ENCODE peak calls at places on chromosomes 5 and 9, in nine cellular contexts. One of them, this sample, is unnamed.

GRCh38 chr9:91421987-91422765 is 1.5 kb downstream of the NFIL3 start:
- DNase-seq in A673: peak
- DNase-seq in suprapubic skin: no peak
- DNase-seq in NCI-H345: no peak
- DNase-seq in stimulated activated CD4-positive, alpha-beta T cell treated with anti-CD3 and anti-CD28 coated beads, Interleukin-12 subunit alpha, Interleukin-12 subunit beta, amount 100 ng/mL, for 4 hours: no peak
- DNase-seq in NCI-H748 treated with DMSO at 0.1 percent for 48 hours: no peak
- DNase-seq in NCI-H1092 treated with DMSO at 0.1 percent for 48 hours: no peak
- DNase-seq in bronchial epithelial cell: peak
- DNase-seq in activated effector memory CD4-positive, alpha-beta T cell treated with anti-CD3 and anti-CD28 coated beads, Interleukin-2, amount 50 U/mL, for 16 hours: no peak
- DNase-seq in this sample: peak

GRCh38 chr5:54363669-54364068 is 53.3 kb upstream of the ARL15 start:
- DNase-seq in A673: no peak
- DNase-seq in suprapubic skin: no peak
- DNase-seq in NCI-H345: no peak
- DNase-seq in stimulated activated CD4-positive, alpha-beta T cell treated with anti-CD3 and anti-CD28 coated beads, Interleukin-12 subunit alpha, Interleukin-12 subunit beta, amount 100 ng/mL, for 4 hours: no peak
- DNase-seq in NCI-H748 treated with DMSO at 0.1 percent for 48 hours: no peak
- DNase-seq in NCI-H1092 treated with DMSO at 0.1 percent for 48 hours: no peak
- DNase-seq in bronchial epithelial cell: peak
- DNase-seq in activated effector memory CD4-positive, alpha-beta T cell treated with anti-CD3 and anti-CD28 coated beads, Interleukin-2, amount 50 U/mL, for 16 hours: no peak
- DNase-seq in this sample: no peak

GRCh38 chr9:134983094-134983493 is 65.4 kb upstream of the FCN1 start:
- DNase-seq in A673: no peak
- DNase-seq in suprapubic skin: peak
- DNase-seq in NCI-H345: no peak
- DNase-seq in stimulated activated CD4-positive, alpha-beta T cell treated with anti-CD3 and anti-CD28 coated beads, Interleukin-12 subunit alpha, Interleukin-12 subunit beta, amount 100 ng/mL, for 4 hours: no peak
- DNase-seq in NCI-H748 treated with DMSO at 0.1 percent for 48 hours: no peak
- DNase-seq in NCI-H1092 treated with DMSO at 0.1 percent for 48 hours: no peak
- DNase-seq in bronchial epithelial cell: no peak
- DNase-seq in activated effector memory CD4-positive, alpha-beta T cell treated with anti-CD3 and anti-CD28 coated beads, Interleukin-2, amount 50 U/mL, for 16 hours: peak
- DNase-seq in this sample: no peak

GRCh38 chr9:134318481-134318891 is 7.8 kb upstream of the RXRA start:
- DNase-seq in A673: no peak
- DNase-seq in suprapubic skin: no peak
- DNase-seq in NCI-H345: no peak
- DNase-seq in stimulated activated CD4-positive, alpha-beta T cell treated with anti-CD3 and anti-CD28 coated beads, Interleukin-12 subunit alpha, Interleukin-12 subunit beta, amount 100 ng/mL, for 4 hours: no peak
- DNase-seq in NCI-H748 treated with DMSO at 0.1 percent for 48 hours: no peak
- DNase-seq in NCI-H1092 treated with DMSO at 0.1 percent for 48 hours: no peak
- DNase-seq in bronchial epithelial cell: no peak
- DNase-seq in activated effector memory CD4-positive, alpha-beta T cell treated with anti-CD3 and anti-CD28 coated beads, Interleukin-2, amount 50 U/mL, for 16 hours: no peak
- DNase-seq in this sample: no peak

GRCh38 chr9:114507726-114508125 is 2.5 kb upstream of the WHRN start:
- DNase-seq in A673: peak
- DNase-seq in suprapubic skin: no peak
- DNase-seq in NCI-H345: no peak
- DNase-seq in stimulated activated CD4-positive, alpha-beta T cell treated with anti-CD3 and anti-CD28 coated beads, Interleukin-12 subunit alpha, Interleukin-12 subunit beta, amount 100 ng/mL, for 4 hours: no peak
- DNase-seq in NCI-H748 treated with DMSO at 0.1 percent for 48 hours: peak
- DNase-seq in NCI-H1092 treated with DMSO at 0.1 percent for 48 hours: peak
- DNase-seq in bronchial epithelial cell: peak
- DNase-seq in activated effector memory CD4-positive, alpha-beta T cell treated with anti-CD3 and anti-CD28 coated beads, Interleukin-2, amount 50 U/mL, for 16 hours: no peak
- DNase-seq in this sample: no peak

GRCh38 chr5:114839360-114839759 is 330.3 kb downstream of the TRIM36 start:
- DNase-seq in A673: no peak
- DNase-seq in suprapubic skin: no peak
- DNase-seq in NCI-H345: no peak
- DNase-seq in stimulated activated CD4-positive, alpha-beta T cell treated with anti-CD3 and anti-CD28 coated beads, Interleukin-12 subunit alpha, Interleukin-12 subunit beta, amount 100 ng/mL, for 4 hours: no peak
- DNase-seq in NCI-H748 treated with DMSO at 0.1 percent for 48 hours: no peak
- DNase-seq in NCI-H1092 treated with DMSO at 0.1 percent for 48 hours: no peak
- DNase-seq in bronchial epithelial cell: no peak
- DNase-seq in activated effector memory CD4-positive, alpha-beta T cell treated with anti-CD3 and anti-CD28 coated beads, Interleukin-2, amount 50 U/mL, for 16 hours: no peak
- DNase-seq in this sample: no peak

GRCh38 chr9:132234501-132235045 is 72.7 kb downstream of the NTNG2 start:
- DNase-seq in A673: peak
- DNase-seq in suprapubic skin: no peak
- DNase-seq in NCI-H345: no peak
- DNase-seq in stimulated activated CD4-positive, alpha-beta T cell treated with anti-CD3 and anti-CD28 coated beads, Interleukin-12 subunit alpha, Interleukin-12 subunit beta, amount 100 ng/mL, for 4 hours: no peak
- DNase-seq in NCI-H748 treated with DMSO at 0.1 percent for 48 hours: no peak
- DNase-seq in NCI-H1092 treated with DMSO at 0.1 percent for 48 hours: no peak
- DNase-seq in bronchial epithelial cell: no peak
- DNase-seq in activated effector memory CD4-positive, alpha-beta T cell treated with anti-CD3 and anti-CD28 coated beads, Interleukin-2, amount 50 U/mL, for 16 hours: no peak
- DNase-seq in this sample: no peak

GRCh38 chr9:135130266-135130976 is 43.0 kb downstream of the OLFM1 start:
- DNase-seq in A673: peak
- DNase-seq in suprapubic skin: no peak
- DNase-seq in NCI-H345: peak
- DNase-seq in stimulated activated CD4-positive, alpha-beta T cell treated with anti-CD3 and anti-CD28 coated beads, Interleukin-12 subunit alpha, Interleukin-12 subunit beta, amount 100 ng/mL, for 4 hours: peak
- DNase-seq in NCI-H748 treated with DMSO at 0.1 percent for 48 hours: peak
- DNase-seq in NCI-H1092 treated with DMSO at 0.1 percent for 48 hours: no peak
- DNase-seq in bronchial epithelial cell: peak
- DNase-seq in activated effector memory CD4-positive, alpha-beta T cell treated with anti-CD3 and anti-CD28 coated beads, Interleukin-2, amount 50 U/mL, for 16 hours: no peak
- DNase-seq in this sample: no peak

GRCh38 chr9:137488330-137488653 is 29.2 kb upstream of the NSMF start:
- DNase-seq in A673: no peak
- DNase-seq in suprapubic skin: no peak
- DNase-seq in NCI-H345: peak
- DNase-seq in stimulated activated CD4-positive, alpha-beta T cell treated with anti-CD3 and anti-CD28 coated beads, Interleukin-12 subunit alpha, Interleukin-12 subunit beta, amount 100 ng/mL, for 4 hours: no peak
- DNase-seq in NCI-H748 treated with DMSO at 0.1 percent for 48 hours: peak
- DNase-seq in NCI-H1092 treated with DMSO at 0.1 percent for 48 hours: peak
- DNase-seq in bronchial epithelial cell: no peak
- DNase-seq in activated effector memory CD4-positive, alpha-beta T cell treated with anti-CD3 and anti-CD28 coated beads, Interleukin-2, amount 50 U/mL, for 16 hours: no peak
- DNase-seq in this sample: no peak

GRCh38 chr5:112467467-112467866 is 48.4 kb upstream of the EPB41L4A start:
- DNase-seq in A673: no peak
- DNase-seq in suprapubic skin: no peak
- DNase-seq in NCI-H345: peak
- DNase-seq in stimulated activated CD4-positive, alpha-beta T cell treated with anti-CD3 and anti-CD28 coated beads, Interleukin-12 subunit alpha, Interleukin-12 subunit beta, amount 100 ng/mL, for 4 hours: no peak
- DNase-seq in NCI-H748 treated with DMSO at 0.1 percent for 48 hours: peak
- DNase-seq in NCI-H1092 treated with DMSO at 0.1 percent for 48 hours: peak
- DNase-seq in bronchial epithelial cell: no peak
- DNase-seq in activated effector memory CD4-positive, alpha-beta T cell treated with anti-CD3 and anti-CD28 coated beads, Interleukin-2, amount 50 U/mL, for 16 hours: no peak
- DNase-seq in this sample: no peak

GRCh38 chr9:90813523-90813922 is 11.9 kb downstream of the SYK start:
- DNase-seq in A673: no peak
- DNase-seq in suprapubic skin: no peak
- DNase-seq in NCI-H345: no peak
- DNase-seq in stimulated activated CD4-positive, alpha-beta T cell treated with anti-CD3 and anti-CD28 coated beads, Interleukin-12 subunit alpha, Interleukin-12 subunit beta, amount 100 ng/mL, for 4 hours: no peak
- DNase-seq in NCI-H748 treated with DMSO at 0.1 percent for 48 hours: no peak
- DNase-seq in NCI-H1092 treated with DMSO at 0.1 percent for 48 hours: no peak
- DNase-seq in bronchial epithelial cell: no peak
- DNase-seq in activated effector memory CD4-positive, alpha-beta T cell treated with anti-CD3 and anti-CD28 coated beads, Interleukin-2, amount 50 U/mL, for 16 hours: no peak
- DNase-seq in this sample: no peak

GRCh38 chr9:70602364-70603019 is 188.0 kb upstream of the KLF9 start:
- DNase-seq in A673: peak
- DNase-seq in suprapubic skin: no peak
- DNase-seq in NCI-H345: peak
- DNase-seq in stimulated activated CD4-positive, alpha-beta T cell treated with anti-CD3 and anti-CD28 coated beads, Interleukin-12 subunit alpha, Interleukin-12 subunit beta, amount 100 ng/mL, for 4 hours: peak
- DNase-seq in NCI-H748 treated with DMSO at 0.1 percent for 48 hours: peak
- DNase-seq in NCI-H1092 treated with DMSO at 0.1 percent for 48 hours: peak
- DNase-seq in bronchial epithelial cell: peak
- DNase-seq in activated effector memory CD4-positive, alpha-beta T cell treated with anti-CD3 and anti-CD28 coated beads, Interleukin-2, amount 50 U/mL, for 16 hours: no peak
- DNase-seq in this sample: peak

GRCh38 chr5:159099049-159099760 is 511 bp downstream of the EBF1 start:
- DNase-seq in A673: peak
- DNase-seq in suprapubic skin: no peak
- DNase-seq in NCI-H345: peak
- DNase-seq in stimulated activated CD4-positive, alpha-beta T cell treated with anti-CD3 and anti-CD28 coated beads, Interleukin-12 subunit alpha, Interleukin-12 subunit beta, amount 100 ng/mL, for 4 hours: no peak
- DNase-seq in NCI-H748 treated with DMSO at 0.1 percent for 48 hours: peak
- DNase-seq in NCI-H1092 treated with DMSO at 0.1 percent for 48 hours: peak
- DNase-seq in bronchial epithelial cell: peak
- DNase-seq in activated effector memory CD4-positive, alpha-beta T cell treated with anti-CD3 and anti-CD28 coated beads, Interleukin-2, amount 50 U/mL, for 16 hours: peak
- DNase-seq in this sample: peak

GRCh38 chr5:172719211-172719610 is 51.8 kb downstream of the DUSP1 start:
- DNase-seq in A673: no peak
- DNase-seq in suprapubic skin: no peak
- DNase-seq in NCI-H345: no peak
- DNase-seq in stimulated activated CD4-positive, alpha-beta T cell treated with anti-CD3 and anti-CD28 coated beads, Interleukin-12 subunit alpha, Interleukin-12 subunit beta, amount 100 ng/mL, for 4 hours: no peak
- DNase-seq in NCI-H748 treated with DMSO at 0.1 percent for 48 hours: no peak
- DNase-seq in NCI-H1092 treated with DMSO at 0.1 percent for 48 hours: no peak
- DNase-seq in bronchial epithelial cell: no peak
- DNase-seq in activated effector memory CD4-positive, alpha-beta T cell treated with anti-CD3 and anti-CD28 coated beads, Interleukin-2, amount 50 U/mL, for 16 hours: no peak
- DNase-seq in this sample: no peak

GRCh38 chr9:26459959-26460358 is 432.6 kb downstream of the CAAP1 start:
- DNase-seq in A673: no peak
- DNase-seq in suprapubic skin: no peak
- DNase-seq in NCI-H345: no peak
- DNase-seq in stimulated activated CD4-positive, alpha-beta T cell treated with anti-CD3 and anti-CD28 coated beads, Interleukin-12 subunit alpha, Interleukin-12 subunit beta, amount 100 ng/mL, for 4 hours: no peak
- DNase-seq in NCI-H748 treated with DMSO at 0.1 percent for 48 hours: no peak
- DNase-seq in NCI-H1092 treated with DMSO at 0.1 percent for 48 hours: no peak
- DNase-seq in bronchial epithelial cell: no peak
- DNase-seq in activated effector memory CD4-positive, alpha-beta T cell treated with anti-CD3 and anti-CD28 coated beads, Interleukin-2, amount 50 U/mL, for 16 hours: no peak
- DNase-seq in this sample: no peak

GRCh38 chr5:143924311-143924710 is 112.3 kb downstream of the HMHB1 start:
- DNase-seq in A673: no peak
- DNase-seq in suprapubic skin: no peak
- DNase-seq in NCI-H345: no peak
- DNase-seq in stimulated activated CD4-positive, alpha-beta T cell treated with anti-CD3 and anti-CD28 coated beads, Interleukin-12 subunit alpha, Interleukin-12 subunit beta, amount 100 ng/mL, for 4 hours: no peak
- DNase-seq in NCI-H748 treated with DMSO at 0.1 percent for 48 hours: no peak
- DNase-seq in NCI-H1092 treated with DMSO at 0.1 percent for 48 hours: no peak
- DNase-seq in bronchial epithelial cell: no peak
- DNase-seq in activated effector memory CD4-positive, alpha-beta T cell treated with anti-CD3 and anti-CD28 coated beads, Interleukin-2, amount 50 U/mL, for 16 hours: no peak
- DNase-seq in this sample: peak

GRCh38 chr9:24041294-24041693 is 215.3 kb upstream of the ELAVL2 start:
- DNase-seq in A673: no peak
- DNase-seq in suprapubic skin: no peak
- DNase-seq in NCI-H345: no peak
- DNase-seq in stimulated activated CD4-positive, alpha-beta T cell treated with anti-CD3 and anti-CD28 coated beads, Interleukin-12 subunit alpha, Interleukin-12 subunit beta, amount 100 ng/mL, for 4 hours: no peak
- DNase-seq in NCI-H748 treated with DMSO at 0.1 percent for 48 hours: peak
- DNase-seq in NCI-H1092 treated with DMSO at 0.1 percent for 48 hours: no peak
- DNase-seq in bronchial epithelial cell: no peak
- DNase-seq in activated effector memory CD4-positive, alpha-beta T cell treated with anti-CD3 and anti-CD28 coated beads, Interleukin-2, amount 50 U/mL, for 16 hours: no peak
- DNase-seq in this sample: peak

GRCh38 chr5:32233696-32234447 is 59.8 kb upstream of the GOLPH3 start:
- DNase-seq in A673: no peak
- DNase-seq in suprapubic skin: peak
- DNase-seq in NCI-H345: no peak
- DNase-seq in stimulated activated CD4-positive, alpha-beta T cell treated with anti-CD3 and anti-CD28 coated beads, Interleukin-12 subunit alpha, Interleukin-12 subunit beta, amount 100 ng/mL, for 4 hours: no peak
- DNase-seq in NCI-H748 treated with DMSO at 0.1 percent for 48 hours: no peak
- DNase-seq in NCI-H1092 treated with DMSO at 0.1 percent for 48 hours: no peak
- DNase-seq in bronchial epithelial cell: peak
- DNase-seq in activated effector memory CD4-positive, alpha-beta T cell treated with anti-CD3 and anti-CD28 coated beads, Interleukin-2, amount 50 U/mL, for 16 hours: no peak
- DNase-seq in this sample: peak

GRCh38 chr9:250039-250438 is 35.4 kb downstream of the DOCK8 start:
- DNase-seq in A673: no peak
- DNase-seq in suprapubic skin: no peak
- DNase-seq in NCI-H345: no peak
- DNase-seq in stimulated activated CD4-positive, alpha-beta T cell treated with anti-CD3 and anti-CD28 coated beads, Interleukin-12 subunit alpha, Interleukin-12 subunit beta, amount 100 ng/mL, for 4 hours: no peak
- DNase-seq in NCI-H748 treated with DMSO at 0.1 percent for 48 hours: no peak
- DNase-seq in NCI-H1092 treated with DMSO at 0.1 percent for 48 hours: no peak
- DNase-seq in bronchial epithelial cell: no peak
- DNase-seq in activated effector memory CD4-positive, alpha-beta T cell treated with anti-CD3 and anti-CD28 coated beads, Interleukin-2, amount 50 U/mL, for 16 hours: no peak
- DNase-seq in this sample: no peak

GRCh38 chr5:53792338-53792737 is 231.9 kb downstream of the NDUFS4 start:
- DNase-seq in A673: no peak
- DNase-seq in suprapubic skin: no peak
- DNase-seq in NCI-H345: no peak
- DNase-seq in stimulated activated CD4-positive, alpha-beta T cell treated with anti-CD3 and anti-CD28 coated beads, Interleukin-12 subunit alpha, Interleukin-12 subunit beta, amount 100 ng/mL, for 4 hours: no peak
- DNase-seq in NCI-H748 treated with DMSO at 0.1 percent for 48 hours: no peak
- DNase-seq in NCI-H1092 treated with DMSO at 0.1 percent for 48 hours: no peak
- DNase-seq in bronchial epithelial cell: no peak
- DNase-seq in activated effector memory CD4-positive, alpha-beta T cell treated with anti-CD3 and anti-CD28 coated beads, Interleukin-2, amount 50 U/mL, for 16 hours: no peak
- DNase-seq in this sample: no peak

GRCh38 chr9:109098960-109099308 is 20.8 kb downstream of the TMEM245 start:
- DNase-seq in A673: no peak
- DNase-seq in suprapubic skin: no peak
- DNase-seq in NCI-H345: no peak
- DNase-seq in stimulated activated CD4-positive, alpha-beta T cell treated with anti-CD3 and anti-CD28 coated beads, Interleukin-12 subunit alpha, Interleukin-12 subunit beta, amount 100 ng/mL, for 4 hours: no peak
- DNase-seq in NCI-H748 treated with DMSO at 0.1 percent for 48 hours: no peak
- DNase-seq in NCI-H1092 treated with DMSO at 0.1 percent for 48 hours: no peak
- DNase-seq in bronchial epithelial cell: no peak
- DNase-seq in activated effector memory CD4-positive, alpha-beta T cell treated with anti-CD3 and anti-CD28 coated beads, Interleukin-2, amount 50 U/mL, for 16 hours: no peak
- DNase-seq in this sample: no peak

GRCh38 chr5:33690736-33691135 is 201.1 kb downstream of the ADAMTS12 start:
- DNase-seq in A673: no peak
- DNase-seq in suprapubic skin: no peak
- DNase-seq in NCI-H345: no peak
- DNase-seq in stimulated activated CD4-positive, alpha-beta T cell treated with anti-CD3 and anti-CD28 coated beads, Interleukin-12 subunit alpha, Interleukin-12 subunit beta, amount 100 ng/mL, for 4 hours: no peak
- DNase-seq in NCI-H748 treated with DMSO at 0.1 percent for 48 hours: no peak
- DNase-seq in NCI-H1092 treated with DMSO at 0.1 percent for 48 hours: no peak
- DNase-seq in bronchial epithelial cell: no peak
- DNase-seq in activated effector memory CD4-positive, alpha-beta T cell treated with anti-CD3 and anti-CD28 coated beads, Interleukin-2, amount 50 U/mL, for 16 hours: no peak
- DNase-seq in this sample: peak

GRCh38 chr5:167902298-167902697 is 389.1 kb upstream of the WWC1 start:
- DNase-seq in A673: peak
- DNase-seq in suprapubic skin: no peak
- DNase-seq in NCI-H345: no peak
- DNase-seq in stimulated activated CD4-positive, alpha-beta T cell treated with anti-CD3 and anti-CD28 coated beads, Interleukin-12 subunit alpha, Interleukin-12 subunit beta, amount 100 ng/mL, for 4 hours: no peak
- DNase-seq in NCI-H748 treated with DMSO at 0.1 percent for 48 hours: no peak
- DNase-seq in NCI-H1092 treated with DMSO at 0.1 percent for 48 hours: no peak
- DNase-seq in bronchial epithelial cell: no peak
- DNase-seq in activated effector memory CD4-positive, alpha-beta T cell treated with anti-CD3 and anti-CD28 coated beads, Interleukin-2, amount 50 U/mL, for 16 hours: no peak
- DNase-seq in this sample: no peak

GRCh38 chr9:98706651-98707103 is 2.1 kb downstream of the GABBR2 start:
- DNase-seq in A673: no peak
- DNase-seq in suprapubic skin: no peak
- DNase-seq in NCI-H345: peak
- DNase-seq in stimulated activated CD4-positive, alpha-beta T cell treated with anti-CD3 and anti-CD28 coated beads, Interleukin-12 subunit alpha, Interleukin-12 subunit beta, amount 100 ng/mL, for 4 hours: no peak
- DNase-seq in NCI-H748 treated with DMSO at 0.1 percent for 48 hours: peak
- DNase-seq in NCI-H1092 treated with DMSO at 0.1 percent for 48 hours: peak
- DNase-seq in bronchial epithelial cell: peak
- DNase-seq in activated effector memory CD4-positive, alpha-beta T cell treated with anti-CD3 and anti-CD28 coated beads, Interleukin-2, amount 50 U/mL, for 16 hours: no peak
- DNase-seq in this sample: no peak

This sample was measured in astrocyte of the spinal cord.